ENCODE peak calls at places on chromosome 19, in nine cellular contexts. One of them, this sample, is unnamed.

GRCh38 chr19:36805364-36805763 is 32.8 kb upstream of the ZNF850 start:
- DNase-seq in dorsolateral prefrontal cortex: no peak
- DNase-seq in stimulated activated CD4-positive, alpha-beta T cell treated with anti-CD3 and anti-CD28 coated beads, Interleukin-1b, Interleukin-23, amount 100 ng/mL, for 4 hours: no peak
- DNase-seq in GM03348: no peak
- DNase-seq in naive thymus-derived CD8-positive, alpha-beta T cell: no peak
- DNase-seq in M059J: no peak
- DNase-seq in choroid plexus epithelial cell: no peak
- DNase-seq in DMS 273 treated with DMSO at 0.1 percent for 48 hours: no peak
- DNase-seq in heart right ventricle: no peak
- DNase-seq in this sample: no peak

GRCh38 chr19:35712910-35713845 is 4.6 kb upstream of the KMT2B start:
- DNase-seq in stimulated activated CD4-positive, alpha-beta T cell treated with anti-CD3 and anti-CD28 coated beads, Interleukin-1b, Interleukin-23, amount 100 ng/mL, for 4 hours: peak
- DNase-seq in choroid plexus epithelial cell: no peak
- DNase-seq in dorsolateral prefrontal cortex: no peak
- DNase-seq in heart right ventricle: no peak
- DNase-seq in naive thymus-derived CD8-positive, alpha-beta T cell: peak
- DNase-seq in GM03348: no peak
- DNase-seq in M059J: no peak
- DNase-seq in DMS 273 treated with DMSO at 0.1 percent for 48 hours: no peak
- DNase-seq in this sample: no peak

GRCh38 chr19:29293736-29294342 is 80.9 kb upstream of the UQCRFS1 start:
- DNase-seq in dorsolateral prefrontal cortex: no peak
- DNase-seq in heart right ventricle: no peak
- DNase-seq in M059J: peak
- DNase-seq in GM03348: no peak
- DNase-seq in naive thymus-derived CD8-positive, alpha-beta T cell: no peak
- DNase-seq in DMS 273 treated with DMSO at 0.1 percent for 48 hours: no peak
- DNase-seq in choroid plexus epithelial cell: no peak
- DNase-seq in stimulated activated CD4-positive, alpha-beta T cell treated with anti-CD3 and anti-CD28 coated beads, Interleukin-1b, Interleukin-23, amount 100 ng/mL, for 4 hours: no peak
- DNase-seq in this sample: no peak

GRCh38 chr19:13089139-13089856 is 13.4 kb downstream of the LYL1 start:
- DNase-seq in heart right ventricle: no peak
- DNase-seq in DMS 273 treated with DMSO at 0.1 percent for 48 hours: no peak
- DNase-seq in choroid plexus epithelial cell: no peak
- DNase-seq in GM03348: no peak
- DNase-seq in naive thymus-derived CD8-positive, alpha-beta T cell: no peak
- DNase-seq in dorsolateral prefrontal cortex: no peak
- DNase-seq in stimulated activated CD4-positive, alpha-beta T cell treated with anti-CD3 and anti-CD28 coated beads, Interleukin-1b, Interleukin-23, amount 100 ng/mL, for 4 hours: no peak
- DNase-seq in M059J: peak
- DNase-seq in this sample: peak

GRCh38 chr19:21202865-21203494 is 61.1 kb downstream of the ZNF431 start:
- DNase-seq in stimulated activated CD4-positive, alpha-beta T cell treated with anti-CD3 and anti-CD28 coated beads, Interleukin-1b, Interleukin-23, amount 100 ng/mL, for 4 hours: no peak
- DNase-seq in GM03348: peak
- DNase-seq in DMS 273 treated with DMSO at 0.1 percent for 48 hours: no peak
- DNase-seq in M059J: peak
- DNase-seq in heart right ventricle: peak
- DNase-seq in dorsolateral prefrontal cortex: no peak
- DNase-seq in choroid plexus epithelial cell: no peak
- DNase-seq in naive thymus-derived CD8-positive, alpha-beta T cell: peak
- DNase-seq in this sample: peak

GRCh38 chr19:23415561-23416191 is 20.4 kb upstream of the ZNF91 start:
- DNase-seq in stimulated activated CD4-positive, alpha-beta T cell treated with anti-CD3 and anti-CD28 coated beads, Interleukin-1b, Interleukin-23, amount 100 ng/mL, for 4 hours: no peak
- DNase-seq in GM03348: peak
- DNase-seq in choroid plexus epithelial cell: peak
- DNase-seq in naive thymus-derived CD8-positive, alpha-beta T cell: peak
- DNase-seq in heart right ventricle: peak
- DNase-seq in dorsolateral prefrontal cortex: peak
- DNase-seq in M059J: peak
- DNase-seq in DMS 273 treated with DMSO at 0.1 percent for 48 hours: no peak
- DNase-seq in this sample: peak

GRCh38 chr19:814108-815078 is 7.4 kb downstream of the PLPPR3 start:
- DNase-seq in DMS 273 treated with DMSO at 0.1 percent for 48 hours: no peak
- DNase-seq in M059J: no peak
- DNase-seq in naive thymus-derived CD8-positive, alpha-beta T cell: no peak
- DNase-seq in stimulated activated CD4-positive, alpha-beta T cell treated with anti-CD3 and anti-CD28 coated beads, Interleukin-1b, Interleukin-23, amount 100 ng/mL, for 4 hours: no peak
- DNase-seq in choroid plexus epithelial cell: no peak
- DNase-seq in dorsolateral prefrontal cortex: no peak
- DNase-seq in GM03348: no peak
- DNase-seq in heart right ventricle: peak
- DNase-seq in this sample: no peak

GRCh38 chr19:46787331-46788100 is 878 bp downstream of the SLC1A5 start:
- DNase-seq in naive thymus-derived CD8-positive, alpha-beta T cell: peak
- DNase-seq in M059J: peak
- DNase-seq in choroid plexus epithelial cell: peak
- DNase-seq in heart right ventricle: peak
- DNase-seq in DMS 273 treated with DMSO at 0.1 percent for 48 hours: peak
- DNase-seq in GM03348: peak
- DNase-seq in dorsolateral prefrontal cortex: no peak
- DNase-seq in stimulated activated CD4-positive, alpha-beta T cell treated with anti-CD3 and anti-CD28 coated beads, Interleukin-1b, Interleukin-23, amount 100 ng/mL, for 4 hours: peak
- DNase-seq in this sample: peak

GRCh38 chr19:51980116-51980736 is 6.4 kb downstream of the ZNF350 start:
- DNase-seq in DMS 273 treated with DMSO at 0.1 percent for 48 hours: no peak
- DNase-seq in GM03348: no peak
- DNase-seq in stimulated activated CD4-positive, alpha-beta T cell treated with anti-CD3 and anti-CD28 coated beads, Interleukin-1b, Interleukin-23, amount 100 ng/mL, for 4 hours: no peak
- DNase-seq in naive thymus-derived CD8-positive, alpha-beta T cell: no peak
- DNase-seq in dorsolateral prefrontal cortex: no peak
- DNase-seq in M059J: no peak
- DNase-seq in heart right ventricle: no peak
- DNase-seq in choroid plexus epithelial cell: peak
- DNase-seq in this sample: no peak

GRCh38 chr19:28505134-28505533 is 707.8 kb downstream of the UQCRFS1 start:
- DNase-seq in GM03348: no peak
- DNase-seq in naive thymus-derived CD8-positive, alpha-beta T cell: no peak
- DNase-seq in DMS 273 treated with DMSO at 0.1 percent for 48 hours: no peak
- DNase-seq in dorsolateral prefrontal cortex: no peak
- DNase-seq in M059J: no peak
- DNase-seq in stimulated activated CD4-positive, alpha-beta T cell treated with anti-CD3 and anti-CD28 coated beads, Interleukin-1b, Interleukin-23, amount 100 ng/mL, for 4 hours: no peak
- DNase-seq in heart right ventricle: no peak
- DNase-seq in choroid plexus epithelial cell: no peak
- DNase-seq in this sample: no peak

GRCh38 chr19:51333836-51334460 is 8.0 kb downstream of the VSIG10L start:
- DNase-seq in stimulated activated CD4-positive, alpha-beta T cell treated with anti-CD3 and anti-CD28 coated beads, Interleukin-1b, Interleukin-23, amount 100 ng/mL, for 4 hours: no peak
- DNase-seq in DMS 273 treated with DMSO at 0.1 percent for 48 hours: no peak
- DNase-seq in choroid plexus epithelial cell: no peak
- DNase-seq in M059J: peak
- DNase-seq in naive thymus-derived CD8-positive, alpha-beta T cell: no peak
- DNase-seq in GM03348: no peak
- DNase-seq in heart right ventricle: no peak
- DNase-seq in dorsolateral prefrontal cortex: peak
- DNase-seq in this sample: peak

GRCh38 chr19:18098891-18099622 is 1.5 kb downstream of the MAST3 start:
- DNase-seq in choroid plexus epithelial cell: no peak
- DNase-seq in M059J: no peak
- DNase-seq in dorsolateral prefrontal cortex: no peak
- DNase-seq in naive thymus-derived CD8-positive, alpha-beta T cell: peak
- DNase-seq in stimulated activated CD4-positive, alpha-beta T cell treated with anti-CD3 and anti-CD28 coated beads, Interleukin-1b, Interleukin-23, amount 100 ng/mL, for 4 hours: no peak
- DNase-seq in GM03348: no peak
- DNase-seq in heart right ventricle: no peak
- DNase-seq in DMS 273 treated with DMSO at 0.1 percent for 48 hours: no peak
- DNase-seq in this sample: no peak

GRCh38 chr19:5143471-5144411 is 174.8 kb downstream of the KDM4B start:
- DNase-seq in heart right ventricle: no peak
- DNase-seq in GM03348: no peak
- DNase-seq in M059J: no peak
- DNase-seq in DMS 273 treated with DMSO at 0.1 percent for 48 hours: no peak
- DNase-seq in dorsolateral prefrontal cortex: no peak
- DNase-seq in naive thymus-derived CD8-positive, alpha-beta T cell: peak
- DNase-seq in choroid plexus epithelial cell: no peak
- DNase-seq in stimulated activated CD4-positive, alpha-beta T cell treated with anti-CD3 and anti-CD28 coated beads, Interleukin-1b, Interleukin-23, amount 100 ng/mL, for 4 hours: no peak
- DNase-seq in this sample: no peak

GRCh38 chr19:13597625-13598024 is 91.3 kb upstream of the CACNA1A start:
- DNase-seq in choroid plexus epithelial cell: peak
- DNase-seq in GM03348: peak
- DNase-seq in stimulated activated CD4-positive, alpha-beta T cell treated with anti-CD3 and anti-CD28 coated beads, Interleukin-1b, Interleukin-23, amount 100 ng/mL, for 4 hours: peak
- DNase-seq in DMS 273 treated with DMSO at 0.1 percent for 48 hours: peak
- DNase-seq in M059J: peak
- DNase-seq in naive thymus-derived CD8-positive, alpha-beta T cell: peak
- DNase-seq in heart right ventricle: peak
- DNase-seq in dorsolateral prefrontal cortex: peak
- DNase-seq in this sample: peak

GRCh38 chr19:51807111-51807701 is 12.2 kb downstream of the FPR3 start:
- DNase-seq in naive thymus-derived CD8-positive, alpha-beta T cell: no peak
- DNase-seq in M059J: peak
- DNase-seq in heart right ventricle: no peak
- DNase-seq in GM03348: no peak
- DNase-seq in dorsolateral prefrontal cortex: no peak
- DNase-seq in stimulated activated CD4-positive, alpha-beta T cell treated with anti-CD3 and anti-CD28 coated beads, Interleukin-1b, Interleukin-23, amount 100 ng/mL, for 4 hours: no peak
- DNase-seq in DMS 273 treated with DMSO at 0.1 percent for 48 hours: no peak
- DNase-seq in choroid plexus epithelial cell: peak
- DNase-seq in this sample: peak

GRCh38 chr19:46488551-46488950 is 7.1 kb downstream of the PNMA8B start:
- DNase-seq in dorsolateral prefrontal cortex: no peak
- DNase-seq in naive thymus-derived CD8-positive, alpha-beta T cell: no peak
- DNase-seq in stimulated activated CD4-positive, alpha-beta T cell treated with anti-CD3 and anti-CD28 coated beads, Interleukin-1b, Interleukin-23, amount 100 ng/mL, for 4 hours: no peak
- DNase-seq in choroid plexus epithelial cell: no peak
- DNase-seq in GM03348: no peak
- DNase-seq in DMS 273 treated with DMSO at 0.1 percent for 48 hours: no peak
- DNase-seq in M059J: no peak
- DNase-seq in heart right ventricle: no peak
- DNase-seq in this sample: no peak

GRCh38 chr19:28444371-28444770 is 768.6 kb downstream of the UQCRFS1 start:
- DNase-seq in naive thymus-derived CD8-positive, alpha-beta T cell: no peak
- DNase-seq in heart right ventricle: no peak
- DNase-seq in GM03348: no peak
- DNase-seq in choroid plexus epithelial cell: no peak
- DNase-seq in dorsolateral prefrontal cortex: peak
- DNase-seq in stimulated activated CD4-positive, alpha-beta T cell treated with anti-CD3 and anti-CD28 coated beads, Interleukin-1b, Interleukin-23, amount 100 ng/mL, for 4 hours: no peak
- DNase-seq in DMS 273 treated with DMSO at 0.1 percent for 48 hours: peak
- DNase-seq in M059J: no peak
- DNase-seq in this sample: no peak

GRCh38 chr19:42291437-42291815 is 10.5 kb upstream of the PRR19 start:
- DNase-seq in naive thymus-derived CD8-positive, alpha-beta T cell: no peak
- DNase-seq in dorsolateral prefrontal cortex: peak
- DNase-seq in choroid plexus epithelial cell: no peak
- DNase-seq in stimulated activated CD4-positive, alpha-beta T cell treated with anti-CD3 and anti-CD28 coated beads, Interleukin-1b, Interleukin-23, amount 100 ng/mL, for 4 hours: no peak
- DNase-seq in heart right ventricle: no peak
- DNase-seq in M059J: no peak
- DNase-seq in GM03348: no peak
- DNase-seq in DMS 273 treated with DMSO at 0.1 percent for 48 hours: no peak
- DNase-seq in this sample: peak

GRCh38 chr19:48271531-48272151 is 1.8 kb downstream of the ZNF114 start:
- DNase-seq in choroid plexus epithelial cell: peak
- DNase-seq in stimulated activated CD4-positive, alpha-beta T cell treated with anti-CD3 and anti-CD28 coated beads, Interleukin-1b, Interleukin-23, amount 100 ng/mL, for 4 hours: no peak
- DNase-seq in GM03348: peak
- DNase-seq in naive thymus-derived CD8-positive, alpha-beta T cell: peak
- DNase-seq in M059J: peak
- DNase-seq in DMS 273 treated with DMSO at 0.1 percent for 48 hours: peak
- DNase-seq in heart right ventricle: peak
- DNase-seq in dorsolateral prefrontal cortex: peak
- DNase-seq in this sample: peak

GRCh38 chr19:13841339-13842293 is 35.3 kb upstream of the NANOS3 start:
- DNase-seq in DMS 273 treated with DMSO at 0.1 percent for 48 hours: no peak
- DNase-seq in stimulated activated CD4-positive, alpha-beta T cell treated with anti-CD3 and anti-CD28 coated beads, Interleukin-1b, Interleukin-23, amount 100 ng/mL, for 4 hours: no peak
- DNase-seq in heart right ventricle: peak
- DNase-seq in naive thymus-derived CD8-positive, alpha-beta T cell: no peak
- DNase-seq in M059J: peak
- DNase-seq in choroid plexus epithelial cell: no peak
- DNase-seq in dorsolateral prefrontal cortex: no peak
- DNase-seq in GM03348: no peak
- DNase-seq in this sample: no peak

GRCh38 chr19:38228005-38228377 is 4.0 kb upstream of the DPF1 start:
- DNase-seq in stimulated activated CD4-positive, alpha-beta T cell treated with anti-CD3 and anti-CD28 coated beads, Interleukin-1b, Interleukin-23, amount 100 ng/mL, for 4 hours: no peak
- DNase-seq in choroid plexus epithelial cell: no peak
- DNase-seq in naive thymus-derived CD8-positive, alpha-beta T cell: no peak
- DNase-seq in M059J: no peak
- DNase-seq in GM03348: no peak
- DNase-seq in heart right ventricle: no peak
- DNase-seq in dorsolateral prefrontal cortex: no peak
- DNase-seq in DMS 273 treated with DMSO at 0.1 percent for 48 hours: no peak
- DNase-seq in this sample: no peak

GRCh38 chr19:23403581-23404324 is 8.5 kb upstream of the ZNF91 start:
- DNase-seq in heart right ventricle: no peak
- DNase-seq in choroid plexus epithelial cell: no peak
- DNase-seq in naive thymus-derived CD8-positive, alpha-beta T cell: no peak
- DNase-seq in GM03348: no peak
- DNase-seq in M059J: no peak
- DNase-seq in DMS 273 treated with DMSO at 0.1 percent for 48 hours: no peak
- DNase-seq in stimulated activated CD4-positive, alpha-beta T cell treated with anti-CD3 and anti-CD28 coated beads, Interleukin-1b, Interleukin-23, amount 100 ng/mL, for 4 hours: no peak
- DNase-seq in dorsolateral prefrontal cortex: no peak
- DNase-seq in this sample: peak

GRCh38 chr19:56086671-56087430 is 34.2 kb downstream of the ZNF787 start:
- DNase-seq in dorsolateral prefrontal cortex: no peak
- DNase-seq in DMS 273 treated with DMSO at 0.1 percent for 48 hours: no peak
- DNase-seq in heart right ventricle: no peak
- DNase-seq in stimulated activated CD4-positive, alpha-beta T cell treated with anti-CD3 and anti-CD28 coated beads, Interleukin-1b, Interleukin-23, amount 100 ng/mL, for 4 hours: no peak
- DNase-seq in GM03348: no peak
- DNase-seq in M059J: no peak
- DNase-seq in choroid plexus epithelial cell: no peak
- DNase-seq in naive thymus-derived CD8-positive, alpha-beta T cell: no peak
- DNase-seq in this sample: no peak

GRCh38 chr19:50050406-50051223 is 24.8 kb downstream of the ZNF473 start:
- DNase-seq in stimulated activated CD4-positive, alpha-beta T cell treated with anti-CD3 and anti-CD28 coated beads, Interleukin-1b, Interleukin-23, amount 100 ng/mL, for 4 hours: peak
- DNase-seq in GM03348: peak
- DNase-seq in DMS 273 treated with DMSO at 0.1 percent for 48 hours: peak
- DNase-seq in heart right ventricle: peak
- DNase-seq in dorsolateral prefrontal cortex: peak
- DNase-seq in choroid plexus epithelial cell: peak
- DNase-seq in naive thymus-derived CD8-positive, alpha-beta T cell: peak
- DNase-seq in M059J: peak
- DNase-seq in this sample: peak

GRCh38 chr19:51695088-51695487 is 2.0 kb downstream of the SPACA6 start:
- DNase-seq in M059J: no peak
- DNase-seq in dorsolateral prefrontal cortex: no peak
- DNase-seq in GM03348: no peak
- DNase-seq in naive thymus-derived CD8-positive, alpha-beta T cell: no peak
- DNase-seq in choroid plexus epithelial cell: no peak
- DNase-seq in DMS 273 treated with DMSO at 0.1 percent for 48 hours: no peak
- DNase-seq in heart right ventricle: no peak
- DNase-seq in stimulated activated CD4-positive, alpha-beta T cell treated with anti-CD3 and anti-CD28 coated beads, Interleukin-1b, Interleukin-23, amount 100 ng/mL, for 4 hours: no peak
- DNase-seq in this sample: no peak

GRCh38 chr19:58055483-58055874 is 3.6 kb upstream of the ZNF135 start:
- DNase-seq in naive thymus-derived CD8-positive, alpha-beta T cell: no peak
- DNase-seq in choroid plexus epithelial cell: no peak
- DNase-seq in GM03348: no peak
- DNase-seq in stimulated activated CD4-positive, alpha-beta T cell treated with anti-CD3 and anti-CD28 coated beads, Interleukin-1b, Interleukin-23, amount 100 ng/mL, for 4 hours: no peak
- DNase-seq in M059J: no peak
- DNase-seq in DMS 273 treated with DMSO at 0.1 percent for 48 hours: no peak
- DNase-seq in heart right ventricle: no peak
- DNase-seq in dorsolateral prefrontal cortex: no peak
- DNase-seq in this sample: no peak

GRCh38 chr19:48603850-48604249 is 2.7 kb upstream of the SPACA4 start:
- DNase-seq in DMS 273 treated with DMSO at 0.1 percent for 48 hours: no peak
- DNase-seq in dorsolateral prefrontal cortex: no peak
- DNase-seq in stimulated activated CD4-positive, alpha-beta T cell treated with anti-CD3 and anti-CD28 coated beads, Interleukin-1b, Interleukin-23, amount 100 ng/mL, for 4 hours: no peak
- DNase-seq in choroid plexus epithelial cell: no peak
- DNase-seq in M059J: no peak
- DNase-seq in naive thymus-derived CD8-positive, alpha-beta T cell: no peak
- DNase-seq in GM03348: no peak
- DNase-seq in heart right ventricle: no peak
- DNase-seq in this sample: no peak

GRCh38 chr19:19217110-19217509 is 5.4 kb downstream of the NCAN start:
- DNase-seq in dorsolateral prefrontal cortex: no peak
- DNase-seq in stimulated activated CD4-positive, alpha-beta T cell treated with anti-CD3 and anti-CD28 coated beads, Interleukin-1b, Interleukin-23, amount 100 ng/mL, for 4 hours: no peak
- DNase-seq in GM03348: no peak
- DNase-seq in M059J: peak
- DNase-seq in choroid plexus epithelial cell: peak
- DNase-seq in naive thymus-derived CD8-positive, alpha-beta T cell: no peak
- DNase-seq in heart right ventricle: no peak
- DNase-seq in DMS 273 treated with DMSO at 0.1 percent for 48 hours: no peak
- DNase-seq in this sample: peak

GRCh38 chr19:28685802-28686201 is 527.1 kb downstream of the UQCRFS1 start:
- DNase-seq in DMS 273 treated with DMSO at 0.1 percent for 48 hours: no peak
- DNase-seq in dorsolateral prefrontal cortex: no peak
- DNase-seq in stimulated activated CD4-positive, alpha-beta T cell treated with anti-CD3 and anti-CD28 coated beads, Interleukin-1b, Interleukin-23, amount 100 ng/mL, for 4 hours: no peak
- DNase-seq in heart right ventricle: no peak
- DNase-seq in GM03348: no peak
- DNase-seq in naive thymus-derived CD8-positive, alpha-beta T cell: no peak
- DNase-seq in M059J: no peak
- DNase-seq in choroid plexus epithelial cell: no peak
- DNase-seq in this sample: no peak

GRCh38 chr19:16524991-16525734 is 17.1 kb downstream of the CHERP start:
- DNase-seq in GM03348: no peak
- DNase-seq in choroid plexus epithelial cell: no peak
- DNase-seq in stimulated activated CD4-positive, alpha-beta T cell treated with anti-CD3 and anti-CD28 coated beads, Interleukin-1b, Interleukin-23, amount 100 ng/mL, for 4 hours: no peak
- DNase-seq in DMS 273 treated with DMSO at 0.1 percent for 48 hours: no peak
- DNase-seq in heart right ventricle: no peak
- DNase-seq in dorsolateral prefrontal cortex: no peak
- DNase-seq in M059J: no peak
- DNase-seq in naive thymus-derived CD8-positive, alpha-beta T cell: no peak
- DNase-seq in this sample: peak

GRCh38 chr19:46635920-46636761 is at the start of gene GNG8:
- DNase-seq in stimulated activated CD4-positive, alpha-beta T cell treated with anti-CD3 and anti-CD28 coated beads, Interleukin-1b, Interleukin-23, amount 100 ng/mL, for 4 hours: no peak
- DNase-seq in M059J: no peak
- DNase-seq in naive thymus-derived CD8-positive, alpha-beta T cell: no peak
- DNase-seq in GM03348: no peak
- DNase-seq in choroid plexus epithelial cell: no peak
- DNase-seq in DMS 273 treated with DMSO at 0.1 percent for 48 hours: no peak
- DNase-seq in dorsolateral prefrontal cortex: no peak
- DNase-seq in heart right ventricle: no peak
- DNase-seq in this sample: peak

This sample was measured in iPS-NIHi11.